ENCODE peak calls at places on chromosome 22, in ten cellular contexts. J is activated effector memory CD4-positive, alpha-beta T cell treated with anti-CD3 and anti-CD28 coated beads, Interleukin-2, amount 50 U/mL, for 16 hours; B is T-helper 2 cell; K is stimulated activated CD8-positive, alpha-beta memory T cell treated with anti-CD3 and anti-CD28 coated beads, Interleukin-7, amount 100 ng/mL, for 1 hour; U is cardiac fibroblast; G is adipocyte; W is nephron progenitor cell; R is stimulated activated CD4-positive, alpha-beta T cell treated with anti-CD3 and anti-CD28 coated beads, Interleukin-2, amount 100 ng/mL, for 4 hours; D is effector memory CD4-positive, alpha-beta T cell; I is T-helper 9 cell. P is an unnamed sample.

GRCh38 chr22:27501191-27501936 is 300.2 kb downstream of the MN1 start:
- DNase-seq in J (no peak), B (no peak), K (no peak), U (no peak), G (no peak), W (peak), R (no peak), D (no peak), I (no peak), P (no peak)

GRCh38 chr22:22123118-22123959 is 121.2 kb upstream of the VPREB1 start:
- DNase-seq in J (no peak), B (no peak), K (no peak), U (no peak), G (no peak), W (no peak), R (no peak), D (no peak), I (no peak), P (no peak)

GRCh38 chr22:24803064-24803542 is 2.9 kb upstream of the SGSM1 start:
- DNase-seq in J (peak), B (peak), K (peak), U (peak), G (peak), W (peak), R (peak), D (peak), I (peak), P (peak)

GRCh38 chr22:46054091-46054877 is 77.3 kb upstream of the WNT7B start:
- DNase-seq in J (peak), B (no peak), K (no peak), U (peak), G (peak), W (no peak), R (no peak), D (peak), I (no peak), P (peak)

GRCh38 chr22:28779833-28780232 is 7.3 kb downstream of the CCDC117 start:
- DNase-seq in J (no peak), B (no peak), K (no peak), U (no peak), G (no peak), W (no peak), R (no peak), D (no peak), I (no peak), P (no peak)

GRCh38 chr22:35437038-35437437 is 37.1 kb downstream of the MCM5 start:
- DNase-seq in J (no peak), B (no peak), K (no peak), U (peak), G (no peak), W (no peak), R (no peak), D (no peak), I (no peak), P (no peak)

GRCh38 chr22:31585161-31585859 is 76.7 kb downstream of the PISD start:
- DNase-seq in J (no peak), B (no peak), K (no peak), U (peak), G (peak), W (no peak), R (no peak), D (no peak), I (no peak), P (no peak)

GRCh38 chr22:19120829-19121630 is 1.2 kb downstream of the DGCR2 start:
- DNase-seq in J (no peak), B (no peak), K (peak), U (peak), G (peak), W (peak), R (no peak), D (no peak), I (peak), P (no peak)

GRCh38 chr22:45208993-45209838 is 31.5 kb downstream of the KIAA0930 start:
- DNase-seq in J (peak), B (no peak), K (no peak), U (peak), G (peak), W (peak), R (no peak), D (peak), I (peak), P (peak)

GRCh38 chr22:21937041-21937820 is 15.4 kb downstream of the PPM1F start:
- DNase-seq in J (no peak), B (no peak), K (no peak), U (peak), G (peak), W (no peak), R (no peak), D (no peak), I (no peak), P (no peak)

GRCh38 chr22:36166086-36166485 is 5.5 kb upstream of the APOL3 start:
- DNase-seq in J (no peak), B (no peak), K (no peak), U (no peak), G (no peak), W (no peak), R (no peak), D (no peak), I (no peak), P (no peak)

GRCh38 chr22:41445171-41446056 is 1.2 kb downstream of the TOB2 start:
- DNase-seq in J (peak), B (no peak), K (no peak), U (peak), G (peak), W (peak), R (peak), D (no peak), I (peak), P (no peak)

GRCh38 chr22:45456811-45457210 is 43.3 kb downstream of the RIBC2 start:
- DNase-seq in J (no peak), B (no peak), K (no peak), U (no peak), G (no peak), W (no peak), R (no peak), D (no peak), I (no peak), P (no peak)

GRCh38 chr22:33192156-33192555 is 134.0 kb upstream of the SYN3 start:
- DNase-seq in J (no peak), B (no peak), K (no peak), U (no peak), G (no peak), W (no peak), R (no peak), D (no peak), I (no peak), P (no peak)

GRCh38 chr22:39239561-39240423 is 5.0 kb downstream of the PDGFB start:
- DNase-seq in J (no peak), B (no peak), K (no peak), U (no peak), G (no peak), W (no peak), R (no peak), D (no peak), I (no peak), P (no peak)

GRCh38 chr22:34812631-34813030 is 253.3 kb upstream of the ISX start:
- DNase-seq in J (no peak), B (no peak), K (no peak), U (no peak), G (no peak), W (no peak), R (no peak), D (no peak), I (no peak), P (peak)

GRCh38 chr22:37126383-37126782 is 16.9 kb upstream of the TMPRSS6 start:
- DNase-seq in J (no peak), B (no peak), K (no peak), U (peak), G (no peak), W (no peak), R (no peak), D (no peak), I (no peak), P (no peak)

GRCh38 chr22:23182289-23183106 is 2.2 kb downstream of the BCR start:
- DNase-seq in J (peak), B (peak), K (no peak), U (no peak), G (peak), W (peak), R (peak), D (no peak), I (peak), P (no peak)

GRCh38 chr22:47854680-47855079 is 1092.2 kb downstream of the TBC1D22A start:
- DNase-seq in J (no peak), B (no peak), K (no peak), U (no peak), G (no peak), W (no peak), R (no peak), D (no peak), I (no peak), P (no peak)

GRCh38 chr22:45216133-45217003 is 24.3 kb downstream of the KIAA0930 start:
- DNase-seq in J (no peak), B (no peak), K (no peak), U (peak), G (no peak), W (peak), R (no peak), D (no peak), I (no peak), P (no peak)

GRCh38 chr22:50434849-50435700 is 39.8 kb downstream of the SBF1 start:
- DNase-seq in J (no peak), B (no peak), K (no peak), U (no peak), G (no peak), W (no peak), R (no peak), D (no peak), I (no peak), P (no peak)

GRCh38 chr22:50256936-50257440 is 4.5 kb downstream of the MAPK12 start:
- DNase-seq in J (no peak), B (no peak), K (no peak), U (no peak), G (no peak), W (no peak), R (no peak), D (no peak), I (no peak), P (no peak)

GRCh38 chr22:17152971-17153370 is 6.1 kb downstream of the HDHD5 start:
- DNase-seq in J (no peak), B (no peak), K (no peak), U (no peak), G (no peak), W (no peak), R (no peak), D (no peak), I (no peak), P (no peak)

GRCh38 chr22:45917146-45917545 is 59.8 kb downstream of the WNT7B start:
- DNase-seq in J (no peak), B (no peak), K (no peak), U (no peak), G (no peak), W (no peak), R (no peak), D (no peak), I (no peak), P (no peak)

GRCh38 chr22:23207786-23208325 is 27.5 kb downstream of the BCR start:
- DNase-seq in J (no peak), B (no peak), K (no peak), U (no peak), G (no peak), W (no peak), R (no peak), D (no peak), I (no peak), P (no peak)

GRCh38 chr22:29617922-29618629 is 14.6 kb downstream of the NF2 start:
- DNase-seq in J (no peak), B (no peak), K (no peak), U (peak), G (peak), W (no peak), R (no peak), D (no peak), I (no peak), P (no peak)

GRCh38 chr22:21861290-21861848 is 6.1 kb downstream of the MAPK1 start:
- DNase-seq in J (no peak), B (no peak), K (no peak), U (no peak), G (no peak), W (no peak), R (no peak), D (no peak), I (no peak), P (no peak)

GRCh38 chr22:46876357-46876934 is 114.0 kb downstream of the TBC1D22A start:
- DNase-seq in J (no peak), B (no peak), K (no peak), U (no peak), G (no peak), W (no peak), R (no peak), D (no peak), I (no peak), P (no peak)

GRCh38 chr22:38761202-38762162 is 5.7 kb upstream of the SUN2 start:
- DNase-seq in J (no peak), B (no peak), K (no peak), U (no peak), G (no peak), W (no peak), R (no peak), D (no peak), I (no peak), P (no peak)

GRCh38 chr22:43526117-43526655 is 114.4 kb downstream of the MPPED1 start:
- DNase-seq in J (no peak), B (no peak), K (no peak), U (no peak), G (no peak), W (no peak), R (no peak), D (no peak), I (no peak), P (no peak)

GRCh38 chr22:50076646-50077624 is 8.3 kb downstream of the MLC1 start:
- DNase-seq in J (no peak), B (no peak), K (no peak), U (no peak), G (no peak), W (no peak), R (no peak), D (no peak), I (no peak), P (no peak)

GRCh38 chr22:41668971-41669911 is 19.4 kb downstream of the SNU13 start:
- DNase-seq in J (peak), B (no peak), K (no peak), U (peak), G (peak), W (no peak), R (no peak), D (no peak), I (no peak), P (no peak)

GRCh38 chr22:42214625-42215415 is 55.6 kb downstream of the TCF20 start:
- DNase-seq in J (no peak), B (no peak), K (no peak), U (no peak), G (no peak), W (no peak), R (no peak), D (no peak), I (no peak), P (no peak)

GRCh38 chr22:45007946-45008852 is 1.6 kb downstream of the PHF21B start:
- DNase-seq in J (no peak), B (no peak), K (no peak), U (peak), G (peak), W (peak), R (no peak), D (no peak), I (no peak), P (no peak)

GRCh38 chr22:44273175-44273574 is 39.6 kb downstream of the SHISAL1 start:
- DNase-seq in J (no peak), B (no peak), K (no peak), U (no peak), G (no peak), W (no peak), R (no peak), D (no peak), I (no peak), P (no peak)

GRCh38 chr22:23547818-23548500 is 32.1 kb downstream of the IGLL1 start:
- DNase-seq in J (peak), B (no peak), K (no peak), U (no peak), G (no peak), W (no peak), R (no peak), D (no peak), I (no peak), P (no peak)

GRCh38 chr22:17815703-17816254 is 41.5 kb upstream of the BID start:
- DNase-seq in J (no peak), B (no peak), K (no peak), U (no peak), G (no peak), W (no peak), R (no peak), D (no peak), I (no peak), P (no peak)

GRCh38 chr22:48943567-48944432 is 883.9 kb downstream of the BRD1 start:
- DNase-seq in J (peak), B (no peak), K (no peak), U (no peak), G (no peak), W (peak), R (no peak), D (no peak), I (no peak), P (no peak)

GRCh38 chr22:26169312-26170111 is at the start of gene SEZ6L:
- DNase-seq in J (no peak), B (no peak), K (no peak), U (no peak), G (peak), W (peak), R (no peak), D (no peak), I (no peak), P (no peak)

GRCh38 chr22:32904044-32904443 is 102.5 kb downstream of the TIMP3 start:
- DNase-seq in J (no peak), B (no peak), K (no peak), U (peak), G (peak), W (peak), R (no peak), D (no peak), I (no peak), P (no peak)